ENCODE peak calls at places on chromosome 21, in five cellular contexts. Y is coronary artery, H is sigmoid colon, M is HFF-Myc, D is AG09309. C is an unnamed sample.

GRCh38 chr21:44763050-44763378 is 38.6 kb downstream of the UBE2G2 start:
- DNase-seq in D (no peak), H (no peak), Y (no peak), M (no peak), C (no peak)

GRCh38 chr21:38377165-38378093 is 120.6 kb downstream of the KCNJ15 start:
- DNase-seq in M (no peak), H (no peak), Y (no peak), D (no peak), C (no peak)

GRCh38 chr21:34192646-34193285 is 119.4 kb downstream of the MRPS6 start:
- DNase-seq in D (no peak), H (no peak), M (no peak), Y (no peak), C (no peak)

GRCh38 chr21:38291875-38292274 is 35.1 kb downstream of the KCNJ15 start:
- DNase-seq in D (no peak), Y (no peak), M (no peak), H (no peak), C (no peak)

GRCh38 chr21:14290584-14290983 is 74.6 kb downstream of the RBM11 start:
- DNase-seq in M (no peak), H (no peak), D (no peak), Y (no peak), C (no peak)

GRCh38 chr21:39669976-39670671 is 57.4 kb downstream of the B3GALT5 start:
- DNase-seq in D (no peak), H (no peak), Y (no peak), M (no peak), C (no peak)

GRCh38 chr21:44709426-44710293 is 1.7 kb downstream of the TSPEAR start:
- DNase-seq in D (no peak), M (no peak), Y (peak; percentile 52), H (no peak), C (no peak)

GRCh38 chr21:34335316-34335715 is 28.5 kb upstream of the KCNE2 start:
- DNase-seq in Y (no peak), D (no peak), M (peak; percentile 64), H (no peak), C (peak; percentile 68)

GRCh38 chr21:36863260-36863659 is 103.2 kb downstream of the HLCS start:
- DNase-seq in Y (no peak), H (no peak), D (no peak), M (no peak), C (no peak)

GRCh38 chr21:14071902-14072734 is 138.6 kb downstream of the LIPI start:
- DNase-seq in D (no peak), Y (no peak), H (no peak), M (no peak), C (no peak)

GRCh38 chr21:44853601-44854390 is 19.7 kb downstream of the PTTG1IP start:
- DNase-seq in Y (no peak), D (no peak), M (no peak), H (no peak), C (no peak)

GRCh38 chr21:38794978-38795377 is 10.8 kb upstream of the ETS2 start:
- DNase-seq in Y (no peak), H (no peak), D (no peak), M (no peak), C (no peak)

GRCh38 chr21:31498985-31499384 is 154.9 kb upstream of the TIAM1 start:
- DNase-seq in Y (no peak), D (no peak), H (no peak), M (no peak), C (no peak)

GRCh38 chr21:17250651-17251294 is 262.1 kb upstream of the CXADR start:
- DNase-seq in D (no peak), Y (no peak), M (no peak), H (no peak), C (no peak)

GRCh38 chr21:43599728-43600127 is 59.6 kb downstream of the HSF2BP start:
- DNase-seq in H (no peak), Y (no peak), D (no peak), M (no peak), C (no peak)

GRCh38 chr21:43596616-43597015 is 62.7 kb downstream of the HSF2BP start:
- DNase-seq in Y (no peak), D (no peak), M (no peak), H (no peak), C (no peak)

GRCh38 chr21:31293986-31294385 is 50.1 kb downstream of the TIAM1 start:
- DNase-seq in M (peak; percentile 22), H (no peak), D (peak; percentile 74), Y (no peak), C (peak; percentile 78)

GRCh38 chr21:44702973-44703730 is 6.2 kb downstream of the KRTAP10-12 start:
- DNase-seq in H (no peak), Y (peak; percentile 55), M (no peak), D (no peak), C (peak; percentile 7)

GRCh38 chr21:44074315-44074958 is 32.8 kb upstream of the PWP2 start:
- DNase-seq in M (no peak), Y (no peak), D (no peak), H (no peak), C (no peak)

GRCh38 chr21:25427828-25428227 is 179.5 kb downstream of the MRPL39 start:
- DNase-seq in Y (no peak), H (no peak), D (no peak), M (no peak), C (no peak)

GRCh38 chr21:26966978-26967913 is at the start of gene ADAMTS5:
- DNase-seq in Y (peak; percentile 77), M (no peak), D (peak; percentile 43), H (peak; percentile 77), C (peak; percentile 82)

GRCh38 chr21:37525810-37526209 is 159.2 kb downstream of the DYRK1A start:
- DNase-seq in Y (no peak), H (no peak), M (no peak), D (no peak), C (no peak)

GRCh38 chr21:18275740-18276139 is 31.1 kb downstream of the CHODL start:
- DNase-seq in D (no peak), M (no peak), H (no peak), Y (no peak), C (no peak)

GRCh38 chr21:34531399-34531798 is 19.4 kb upstream of the KCNE1 start:
- DNase-seq in H (no peak), M (no peak), Y (no peak), D (no peak), C (no peak)

GRCh38 chr21:31034378-31034777 is 3.9 kb downstream of the KRTAP19-8 start:
- DNase-seq in Y (no peak), H (no peak), M (no peak), D (no peak), C (no peak)

GRCh38 chr21:43573921-43574320 is 85.4 kb downstream of the HSF2BP start:
- DNase-seq in Y (no peak), D (no peak), M (no peak), H (no peak), C (no peak)

GRCh38 chr21:37338671-37339526 is 27.7 kb upstream of the DYRK1A start:
- DNase-seq in H (peak; percentile 71), Y (peak; percentile 80), D (peak; percentile 94), M (peak; percentile 75), C (peak; percentile 90)

GRCh38 chr21:31429500-31429899 is 85.4 kb upstream of the TIAM1 start:
- DNase-seq in M (no peak), H (peak; percentile 69), Y (no peak), D (no peak), C (no peak)

GRCh38 chr21:21396424-21396823 is 398.2 kb downstream of the NCAM2 start:
- DNase-seq in D (no peak), H (no peak), Y (no peak), M (no peak), C (no peak)

GRCh38 chr21:45865106-45865835 is 116.3 kb upstream of the COL6A1 start:
- DNase-seq in Y (peak; percentile 26), M (peak; percentile 48), H (no peak), D (peak; percentile 61), C (peak; percentile 91)
- H3K4me3 ChIP-seq in Y (no peak overlapping the region), M (no peak overlapping the region), H (no peak overlapping the region), D (no peak overlapping the region), C (peak overlapping the region; percentile 26)

GRCh38 chr21:33071878-33072306 is 2.0 kb downstream of the OLIG1 start:
- DNase-seq in M (no peak), D (no peak), H (no peak), Y (no peak), C (no peak)

GRCh38 chr21:33076600-33077329 is 6.8 kb downstream of the OLIG1 start:
- DNase-seq in Y (no peak), H (no peak), M (no peak), D (no peak), C (no peak)

GRCh38 chr21:33075596-33076195 is 5.8 kb downstream of the OLIG1 start:
- DNase-seq in Y (no peak), D (no peak), M (no peak), H (no peak), C (no peak)

GRCh38 chr21:33078907-33079582 is 9.1 kb downstream of the OLIG1 start:
- DNase-seq in H (no peak), M (peak; percentile 17), Y (no peak), D (no peak), C (peak; percentile 54)

DNA sequence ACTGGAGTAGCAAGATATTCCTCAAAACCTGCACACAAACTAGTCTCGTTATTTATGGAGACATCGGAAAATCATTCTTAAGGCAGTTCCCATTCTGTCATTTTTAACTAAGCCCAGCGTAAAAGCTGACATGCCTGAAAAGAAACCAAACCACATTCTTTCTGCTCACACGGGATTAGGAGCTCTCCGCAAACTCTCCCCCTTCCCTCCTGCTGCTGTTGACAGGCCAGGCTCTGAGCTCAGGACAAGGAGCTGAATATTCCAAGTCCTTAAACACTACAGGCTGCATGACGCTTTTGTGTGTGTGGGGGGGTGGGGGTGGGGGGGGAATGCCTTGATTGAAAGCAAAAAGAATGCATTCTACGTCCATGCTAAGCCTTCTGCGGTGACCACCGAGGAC is 5.2 kb downstream of the OLIG1 start:
- DNase-seq in D (no peak), H (no peak), M (no peak), Y (no peak), C (no peak)
- H3K4me3 ChIP-seq in D (no peak overlapping the region), H (no peak overlapping the region), M (no peak overlapping the region), Y (no peak overlapping the region), C (no peak overlapping the region)

DNA sequence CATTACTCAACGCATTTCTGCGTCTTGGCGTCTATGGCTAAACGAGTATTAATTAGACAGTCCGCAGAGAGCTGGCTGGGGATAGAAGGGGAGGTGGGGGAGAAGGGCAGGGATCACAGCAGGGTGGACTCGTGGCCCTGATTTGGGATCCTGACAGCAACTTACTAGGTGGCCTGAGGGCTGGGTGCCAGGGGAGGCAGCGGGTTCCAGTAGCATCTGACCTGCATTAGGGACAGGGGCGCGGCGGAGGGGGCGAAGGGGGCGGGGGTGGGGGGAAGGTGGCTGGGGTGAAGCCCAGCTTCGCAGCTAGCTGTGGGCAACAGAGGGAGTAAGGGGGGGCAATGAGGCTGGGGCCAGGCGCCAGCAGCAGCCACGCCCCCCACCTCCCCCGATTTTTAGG is 1.0 kb upstream of the BACE2 start:
- DNase-seq in Y (no peak), D (no peak), H (peak; percentile 84), M (no peak), C (no peak)
- H3K4me3 ChIP-seq in Y (peak overlapping the region; percentile 91), D (peak overlapping the region; percentile 80), H (peak overlapping the region; percentile 95), M (peak overlapping the region; percentile 76), C (no peak overlapping the region)

GRCh38 chr21:32603131-32603530 is 9.0 kb downstream of the CFAP298 start:
- DNase-seq in H (no peak), Y (no peak), D (no peak), M (no peak), C (no peak)

GRCh38 chr21:32605469-32605868 is 6.7 kb downstream of the CFAP298 start:
- DNase-seq in H (no peak), D (no peak), M (no peak), Y (no peak), C (no peak)

GRCh38 chr21:32604484-32604883 is 7.7 kb downstream of the CFAP298 start:
- DNase-seq in D (no peak), Y (no peak), M (no peak), H (no peak), C (no peak)

GRCh38 chr21:32599146-32599925 is 12.8 kb downstream of the CFAP298 start:
- DNase-seq in D (no peak), H (no peak), M (no peak), Y (no peak), C (no peak)

GRCh38 chr21:32602099-32602498 is 10.1 kb downstream of the CFAP298 start:
- DNase-seq in H (no peak), D (no peak), Y (no peak), M (no peak), C (no peak)
- H3K4me3 ChIP-seq in H (no peak overlapping the region), D (no peak overlapping the region), Y (no peak overlapping the region), M (no peak overlapping the region), C (no peak overlapping the region)